ENCODE peak calls at places on chromosome 2, in seven cellular contexts. J, K, V, I, Y, H and U are unnamed samples.

GRCh38 chr2:45432406-45432805 is 178.7 kb downstream of the SRBD1 start:
- DNase-seq in J (no peak), K (no peak), V (no peak), I (no peak), Y (no peak), H (no peak), U (no peak)

GRCh38 chr2:232237460-232237859 is 141.1 kb upstream of the ALPP start:
- DNase-seq in J (no peak), K (no peak), V (no peak), I (no peak), Y (no peak), H (no peak), U (no peak)

GRCh38 chr2:239724194-239724849 is 300.8 kb downstream of the NDUFA10 start:
- DNase-seq in J (no peak), K (no peak), V (no peak), I (no peak), Y (no peak), H (no peak), U (no peak)

GRCh38 chr2:61597300-61598289 is 59.4 kb upstream of the XPO1 start:
- DNase-seq in J (no peak), K (no peak), V (no peak), I (no peak), Y (no peak), H (no peak), U (no peak)

GRCh38 chr2:23711979-23712755 is 214.8 kb downstream of the ATAD2B start:
- DNase-seq in J (no peak), K (no peak), V (no peak), I (no peak), Y (no peak), H (no peak), U (no peak)

GRCh38 chr2:105797298-105797819 is 52.6 kb downstream of the NCK2 start:
- DNase-seq in J (no peak), K (no peak), V (no peak), I (peak), Y (peak), H (no peak), U (no peak)

GRCh38 chr2:69381337-69381737 is 5.7 kb downstream of the GFPT1 start:
- DNase-seq in J (no peak), K (no peak), V (no peak), I (no peak), Y (no peak), H (no peak), U (no peak)

GRCh38 chr2:180625006-180625844 is 355.2 kb upstream of the UBE2E3 start:
- DNase-seq in J (no peak), K (no peak), V (no peak), I (peak), Y (no peak), H (no peak), U (no peak)

GRCh38 chr2:185372188-185372587 is 366.4 kb upstream of the FSIP2 start:
- DNase-seq in J (no peak), K (no peak), V (no peak), I (no peak), Y (peak), H (no peak), U (no peak)

GRCh38 chr2:239253705-239254104 is 147.1 kb downstream of the HDAC4 start:
- DNase-seq in J (no peak), K (no peak), V (no peak), I (no peak), Y (no peak), H (no peak), U (no peak)

GRCh38 chr2:23912054-23912453 is 14.9 kb downstream of the ATAD2B start:
- DNase-seq in J (no peak), K (no peak), V (no peak), I (no peak), Y (no peak), H (no peak), U (no peak)

GRCh38 chr2:70897203-70897976 is 38.3 kb upstream of the ATP6V1B1 start:
- DNase-seq in J (no peak), K (no peak), V (no peak), I (no peak), Y (no peak), H (no peak), U (no peak)

GRCh38 chr2:105378921-105379383 is 19.9 kb downstream of the FHL2 start:
- DNase-seq in J (no peak), K (no peak), V (no peak), I (no peak), Y (no peak), H (no peak), U (no peak)

GRCh38 chr2:128543646-128544045 is 225.0 kb upstream of the HS6ST1 start:
- DNase-seq in J (no peak), K (no peak), V (no peak), I (no peak), Y (no peak), H (no peak), U (no peak)